ENCODE peak calls at places on chromosomes 5 and 9, in five cellular contexts. One of them, this sample, is unnamed.

GRCh38 chr5:141326088-141326854 is 4.0 kb upstream of the PCDHGA1 start:
- DNase-seq in RWPE1: peak; percentile 46
- DNase-seq in nephron progenitor cell: peak; percentile 26
- DNase-seq in fibroblast of the aortic adventitia: peak; percentile 74
- DNase-seq in A549: no peak
- DNase-seq in this sample: no peak

GRCh38 chr5:133868946-133869674 is 99.3 kb downstream of the C5orf15 start:
- DNase-seq in fibroblast of the aortic adventitia: peak; percentile 84
- DNase-seq in A549: peak; percentile 75
- DNase-seq in nephron progenitor cell: peak; percentile 79
- DNase-seq in RWPE1: peak; percentile 79
- DNase-seq in this sample: peak; percentile 89

GRCh38 chr5:78245126-78245525 is 49.4 kb downstream of the AP3B1 start:
- DNase-seq in RWPE1: no peak
- DNase-seq in nephron progenitor cell: no peak
- DNase-seq in fibroblast of the aortic adventitia: no peak
- DNase-seq in A549: no peak
- DNase-seq in this sample: no peak

GRCh38 chr5:2110934-2111462 is 228.3 kb upstream of the IRX4 start:
- DNase-seq in nephron progenitor cell: no peak
- DNase-seq in A549: no peak
- DNase-seq in RWPE1: no peak
- DNase-seq in fibroblast of the aortic adventitia: no peak
- DNase-seq in this sample: no peak

GRCh38 chr9:16258708-16259107 is 611.8 kb downstream of the BNC2 start:
- DNase-seq in nephron progenitor cell: no peak
- DNase-seq in fibroblast of the aortic adventitia: no peak
- DNase-seq in RWPE1: no peak
- DNase-seq in A549: no peak
- DNase-seq in this sample: no peak

GRCh38 chr5:134084570-134084969 is 29.9 kb upstream of the TCF7 start:
- DNase-seq in nephron progenitor cell: no peak
- DNase-seq in fibroblast of the aortic adventitia: peak; percentile 36
- DNase-seq in A549: no peak
- DNase-seq in RWPE1: no peak
- DNase-seq in this sample: no peak

GRCh38 chr9:16664211-16664610 is 206.3 kb downstream of the BNC2 start:
- DNase-seq in A549: no peak
- DNase-seq in fibroblast of the aortic adventitia: peak; percentile 33
- DNase-seq in nephron progenitor cell: no peak
- DNase-seq in RWPE1: no peak
- DNase-seq in this sample: no peak

GRCh38 chr9:138077898-138078540 is 200.4 kb downstream of the CACNA1B start:
- DNase-seq in A549: no peak
- DNase-seq in RWPE1: no peak
- DNase-seq in fibroblast of the aortic adventitia: no peak
- DNase-seq in nephron progenitor cell: no peak
- DNase-seq in this sample: peak; percentile 75

GRCh38 chr5:57412010-57412409 is 70.6 kb downstream of the ACTBL2 start:
- DNase-seq in nephron progenitor cell: no peak
- DNase-seq in A549: no peak
- DNase-seq in RWPE1: no peak
- DNase-seq in fibroblast of the aortic adventitia: peak; percentile 94
- DNase-seq in this sample: no peak

GRCh38 chr5:58314356-58315045 is 145.4 kb downstream of the PLK2 start:
- DNase-seq in RWPE1: peak; percentile 84
- DNase-seq in A549: no peak
- DNase-seq in nephron progenitor cell: no peak
- DNase-seq in fibroblast of the aortic adventitia: peak; percentile 55
- DNase-seq in this sample: no peak

GRCh38 chr9:131714161-131714646 is 25.7 kb downstream of the RAPGEF1 start:
- DNase-seq in nephron progenitor cell: no peak
- DNase-seq in fibroblast of the aortic adventitia: peak; percentile 94
- DNase-seq in RWPE1: peak; percentile 98
- DNase-seq in A549: no peak
- DNase-seq in this sample: no peak

GRCh38 chr9:27460225-27461023 is 63.7 kb upstream of the IFNK start:
- DNase-seq in nephron progenitor cell: no peak
- DNase-seq in fibroblast of the aortic adventitia: no peak
- DNase-seq in RWPE1: peak; percentile 84
- DNase-seq in A549: peak; percentile 36
- DNase-seq in this sample: no peak

DNA sequence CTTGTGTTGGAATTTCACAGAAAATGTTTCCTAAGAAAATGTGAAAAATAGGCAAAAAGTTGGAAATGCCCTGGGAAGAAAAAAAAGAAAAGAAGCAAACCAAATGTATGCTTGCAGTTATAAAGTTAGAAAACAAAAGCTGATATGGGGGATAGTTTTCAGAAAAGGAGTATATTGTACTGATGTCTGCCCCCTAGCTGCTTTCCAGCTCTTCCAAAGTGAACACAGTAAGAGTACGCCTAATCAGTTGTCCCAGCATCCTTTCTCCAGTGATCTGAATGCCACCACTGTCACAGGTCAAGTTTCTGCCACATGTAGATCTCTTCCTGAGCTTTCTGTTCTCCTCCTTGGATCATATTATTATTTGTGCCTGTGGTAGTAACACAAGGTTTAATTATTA is 5.8 kb downstream of the TYRP1 start:
- DNase-seq in fibroblast of the aortic adventitia: no peak
- DNase-seq in RWPE1: no peak
- DNase-seq in nephron progenitor cell: no peak
- DNase-seq in A549: no peak
- DNase-seq in this sample: no peak
- TF ChIP-seq CTCF in fibroblast of the aortic adventitia: peak; percentile 33
- TF ChIP-seq CTCF in RWPE1: no peak
- TF ChIP-seq CTCF in nephron progenitor cell: no peak
- TF ChIP-seq CTCF in A549: no peak
- TF ChIP-seq CTCF in this sample: no peak

DNA sequence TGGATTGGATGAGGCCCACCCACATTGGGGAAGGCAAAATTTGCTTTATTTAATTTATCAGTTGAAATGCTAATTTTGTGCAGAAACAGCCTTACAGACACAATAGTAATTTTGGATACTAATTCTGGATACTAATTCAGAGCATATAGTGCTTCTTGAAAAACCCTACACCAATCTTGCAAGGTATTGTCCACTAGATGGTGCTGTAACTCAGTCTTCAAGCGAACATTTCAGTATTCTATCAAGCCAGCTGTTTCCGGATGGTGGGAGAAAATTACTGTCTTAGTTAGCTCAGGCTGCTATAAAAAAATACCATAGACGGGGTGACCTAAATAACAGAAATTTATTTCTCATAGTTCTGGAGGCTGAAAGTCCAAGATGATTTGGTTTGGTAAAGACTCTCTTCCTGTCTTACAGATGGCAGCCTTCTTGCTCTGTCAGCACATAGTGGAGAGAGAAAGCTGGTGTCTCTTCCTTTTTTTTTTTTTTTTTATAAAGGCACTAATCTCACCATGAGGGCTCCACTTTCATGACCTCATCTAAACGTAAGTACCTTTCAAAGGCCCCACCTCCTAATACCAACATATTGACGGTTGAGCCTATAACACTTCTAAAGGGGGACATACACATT is 1306.5 kb upstream of the CDH9 start:
- DNase-seq in A549: no peak
- DNase-seq in fibroblast of the aortic adventitia: peak; percentile 10
- DNase-seq in nephron progenitor cell: peak; percentile 9
- DNase-seq in RWPE1: peak; percentile 19
- DNase-seq in this sample: no peak
- TF ChIP-seq CTCF in A549: peak; percentile 39
- TF ChIP-seq CTCF in fibroblast of the aortic adventitia: no peak
- TF ChIP-seq CTCF in nephron progenitor cell: peak; percentile 59
- TF ChIP-seq CTCF in RWPE1: peak; percentile 53
- TF ChIP-seq CTCF in this sample: peak; percentile 69

GRCh38 chr5:123369371-123369968 is 53.7 kb downstream of the CEP120 start:
- DNase-seq in RWPE1: no peak
- DNase-seq in fibroblast of the aortic adventitia: no peak
- DNase-seq in A549: no peak
- DNase-seq in nephron progenitor cell: no peak
- DNase-seq in this sample: no peak

GRCh38 chr5:123371575-123372179 is 51.5 kb downstream of the CEP120 start:
- DNase-seq in RWPE1: peak; percentile 8
- DNase-seq in fibroblast of the aortic adventitia: peak; percentile 39
- DNase-seq in nephron progenitor cell: peak; percentile 71
- DNase-seq in A549: peak; percentile 7
- DNase-seq in this sample: no peak

GRCh38 chr5:123364443-123364842 is 58.8 kb downstream of the CEP120 start:
- DNase-seq in fibroblast of the aortic adventitia: peak; percentile 32
- DNase-seq in RWPE1: no peak
- DNase-seq in nephron progenitor cell: no peak
- DNase-seq in A549: no peak
- DNase-seq in this sample: no peak

GRCh38 chr5:123365163-123365562 is 58.0 kb downstream of the CEP120 start:
- DNase-seq in fibroblast of the aortic adventitia: peak; percentile 77
- DNase-seq in nephron progenitor cell: no peak
- DNase-seq in A549: no peak
- DNase-seq in RWPE1: no peak
- DNase-seq in this sample: no peak

DNA sequence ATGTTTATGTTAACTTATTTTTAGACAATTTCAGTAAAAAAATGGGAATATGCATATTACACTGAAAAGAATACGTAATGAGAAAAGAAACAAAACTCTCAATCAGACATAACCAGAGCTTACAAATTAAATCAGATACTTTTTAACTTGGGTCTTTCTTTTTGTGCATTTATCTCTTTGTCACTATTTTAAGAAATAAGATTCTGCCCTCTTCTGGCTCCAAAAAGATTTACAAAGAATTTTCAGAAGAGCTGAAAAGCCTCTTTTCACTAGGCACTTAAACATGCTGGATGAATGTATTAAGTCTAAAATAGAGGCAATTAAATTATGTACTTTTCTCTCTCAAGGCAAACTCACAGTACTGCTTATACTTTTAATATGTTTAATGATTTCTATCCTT is 55.5 kb downstream of the CEP120 start:
- DNase-seq in fibroblast of the aortic adventitia: peak; percentile 57
- DNase-seq in RWPE1: peak; percentile 3
- DNase-seq in nephron progenitor cell: no peak
- DNase-seq in A549: no peak
- DNase-seq in this sample: no peak
- TF ChIP-seq CTCF in fibroblast of the aortic adventitia: peak; percentile 42
- TF ChIP-seq CTCF in RWPE1: peak; percentile 44
- TF ChIP-seq CTCF in nephron progenitor cell: peak; percentile 42
- TF ChIP-seq CTCF in A549: peak; percentile 48
- TF ChIP-seq CTCF in this sample: peak; percentile 57

GRCh38 chr5:6573651-6574101 is 59.2 kb downstream of the NSUN2 start:
- DNase-seq in nephron progenitor cell: no peak
- DNase-seq in fibroblast of the aortic adventitia: no peak
- DNase-seq in RWPE1: no peak
- DNase-seq in A549: no peak
- DNase-seq in this sample: no peak

GRCh38 chr5:6572086-6572824 is 60.6 kb downstream of the NSUN2 start:
- DNase-seq in A549: no peak
- DNase-seq in fibroblast of the aortic adventitia: no peak
- DNase-seq in RWPE1: no peak
- DNase-seq in nephron progenitor cell: no peak
- DNase-seq in this sample: peak; percentile 81

GRCh38 chr5:6572825-6573380 is 59.9 kb downstream of the NSUN2 start:
- DNase-seq in A549: no peak
- DNase-seq in RWPE1: no peak
- DNase-seq in nephron progenitor cell: no peak
- DNase-seq in fibroblast of the aortic adventitia: no peak
- DNase-seq in this sample: no peak

GRCh38 chr5:6574111-6574510 is 58.7 kb downstream of the NSUN2 start:
- DNase-seq in A549: no peak
- DNase-seq in fibroblast of the aortic adventitia: no peak
- DNase-seq in nephron progenitor cell: no peak
- DNase-seq in RWPE1: no peak
- DNase-seq in this sample: no peak

DNA sequence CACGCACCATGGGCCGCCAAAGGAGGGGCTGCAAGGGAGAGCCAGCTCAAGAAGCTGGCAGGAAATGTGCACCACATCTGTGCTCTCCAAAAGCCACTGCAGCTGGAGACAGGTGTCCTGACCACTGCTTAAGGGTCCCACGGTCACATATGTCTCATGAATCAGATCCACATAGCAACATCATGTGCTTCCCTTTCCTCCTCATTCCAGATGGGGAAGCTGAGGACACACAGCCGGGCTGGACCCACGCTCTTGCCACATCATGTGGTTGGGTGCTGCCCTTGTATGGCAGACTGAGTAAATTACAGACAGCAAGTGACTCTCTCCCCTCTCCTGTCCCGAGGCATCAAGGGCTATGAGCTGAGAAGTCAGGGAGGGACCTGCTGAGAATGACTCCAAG is 58.3 kb downstream of the NSUN2 start:
- DNase-seq in RWPE1: no peak
- DNase-seq in fibroblast of the aortic adventitia: no peak
- DNase-seq in A549: no peak
- DNase-seq in nephron progenitor cell: no peak
- DNase-seq in this sample: no peak
- TF ChIP-seq CTCF in RWPE1: no peak
- TF ChIP-seq CTCF in fibroblast of the aortic adventitia: no peak
- TF ChIP-seq CTCF in A549: no peak
- TF ChIP-seq CTCF in nephron progenitor cell: no peak
- TF ChIP-seq CTCF in this sample: no peak

GRCh38 chr9:117156771-117157535 is 257.9 kb downstream of the ASTN2 start:
- DNase-seq in fibroblast of the aortic adventitia: no peak
- DNase-seq in RWPE1: no peak
- DNase-seq in A549: no peak
- DNase-seq in nephron progenitor cell: no peak
- DNase-seq in this sample: no peak

GRCh38 chr9:117164512-117164911 is 250.3 kb downstream of the ASTN2 start:
- DNase-seq in RWPE1: no peak
- DNase-seq in nephron progenitor cell: no peak
- DNase-seq in fibroblast of the aortic adventitia: no peak
- DNase-seq in A549: no peak
- DNase-seq in this sample: no peak

GRCh38 chr9:117156150-117156688 is 258.6 kb downstream of the ASTN2 start:
- DNase-seq in fibroblast of the aortic adventitia: no peak
- DNase-seq in RWPE1: no peak
- DNase-seq in nephron progenitor cell: no peak
- DNase-seq in A549: no peak
- DNase-seq in this sample: no peak

DNA sequence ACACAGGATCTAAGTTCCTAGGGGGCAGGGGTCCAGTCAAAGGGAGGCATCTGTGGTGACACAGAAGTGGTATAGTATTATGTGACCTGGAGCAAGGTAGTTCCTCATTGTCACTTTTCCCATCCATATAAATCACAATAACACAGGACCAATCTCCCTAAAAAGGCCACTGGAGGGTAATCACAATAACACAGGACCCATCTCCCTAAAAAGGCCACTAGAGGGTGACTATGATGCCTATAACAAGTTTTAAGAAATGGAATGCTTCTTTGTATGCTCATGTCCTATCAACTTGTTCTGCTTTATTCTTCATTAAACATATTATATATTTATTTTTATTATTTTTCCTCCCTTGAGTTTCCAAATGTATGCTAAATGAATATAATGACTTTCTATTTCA is 254.6 kb downstream of the ASTN2 start:
- DNase-seq in A549: no peak
- DNase-seq in nephron progenitor cell: no peak
- DNase-seq in fibroblast of the aortic adventitia: no peak
- DNase-seq in RWPE1: peak; percentile 14
- DNase-seq in this sample: no peak
- TF ChIP-seq CTCF in A549: peak; percentile 22
- TF ChIP-seq CTCF in nephron progenitor cell: no peak
- TF ChIP-seq CTCF in fibroblast of the aortic adventitia: no peak
- TF ChIP-seq CTCF in RWPE1: no peak
- TF ChIP-seq CTCF in this sample: no peak

This sample was measured in osteocyte.